ENCODE peak calls at places on chromosome 20, in seven cellular contexts. I is GM23338, W is colonic mucosa, A is Caco-2, V is neuronal stem cell, H is right lobe of liver, D is A673. J is an unnamed sample. For H3K36me3 and H3K27me3, the result is how much of the 10 kb centered on the place peaks cover.

GRCh38 chr20:3042621-3043020 is 801 bp upstream of the GNRH2 start:
- DNase-seq in V (no peak), W (no peak), A (no peak), H (peak), D (no peak), I (peak), J (no peak)

GRCh38 chr20:6599876-6600275 is 167.6 kb upstream of the BMP2 start:
- DNase-seq in I (no peak), A (no peak), W (no peak), D (no peak), H (no peak), V (no peak), J (no peak)

GRCh38 chr20:14715400-14715799 is 378.0 kb upstream of the FLRT3 start:
- DNase-seq in A (no peak), H (no peak), D (no peak), I (peak), W (no peak), V (no peak), J (no peak)

GRCh38 chr20:16040742-16041141 is 532.5 kb downstream of the KIF16B start:
- DNase-seq in A (no peak), W (no peak), V (no peak), D (no peak), H (no peak), I (no peak), J (no peak)

GRCh38 chr20:5550738-5551529 is 199.3 kb upstream of the SHLD1 start:
- DNase-seq in D (no peak), H (no peak), W (no peak), V (no peak), A (no peak), I (no peak), J (peak)

GRCh38 chr20:2145376-2145775 is 43.7 kb downstream of the STK35 start:
- DNase-seq in W (no peak), I (no peak), A (no peak), H (no peak), D (no peak), V (no peak), J (no peak)

GRCh38 chr20:15380770-15381169 is 1043.4 kb upstream of the FLRT3 start:
- DNase-seq in V (no peak), I (no peak), W (no peak), A (no peak), H (no peak), D (no peak), J (no peak)

GRCh38 chr20:7601431-7601830 is 338.8 kb downstream of the HAO1 start:
- DNase-seq in V (no peak), A (no peak), I (no peak), D (no peak), W (no peak), H (no peak), J (no peak)

GRCh38 chr20:34904202-34904621 is 27.8 kb downstream of the ACSS2 start:
- DNase-seq in W (no peak), D (no peak), V (no peak), I (no peak), A (no peak), H (no peak), J (peak)

GRCh38 chr20:5085380-5085779 is 34.4 kb downstream of the PCNA start:
- DNase-seq in A (no peak), H (peak), V (no peak), I (no peak), D (no peak), W (no peak), J (no peak)

GRCh38 chr20:39631557-39631956 is 669.4 kb downstream of the DHX35 start:
- DNase-seq in H (no peak), W (no peak), D (no peak), V (no peak), A (no peak), I (no peak), J (no peak)

GRCh38 chr20:47317127-47317895 is 39.2 kb downstream of the ZMYND8 start:
- DNase-seq in A (no peak), I (peak), H (peak), W (peak), V (no peak), D (peak), J (peak)

GRCh38 chr20:3753098-3753497 is 14.5 kb downstream of the ADISSP start:
- DNase-seq in W (peak), D (peak), H (no peak), I (peak), A (peak), V (peak), J (peak)

GRCh38 chr20:38825901-38826625 is 20.6 kb downstream of the PPP1R16B start:
- DNase-seq in H (no peak), V (peak), A (peak), I (peak), D (peak), W (no peak), J (no peak)

GRCh38 chr20:36754656-36755222 is 8.8 kb upstream of the NDRG3 start:
- DNase-seq in W (peak), I (peak), H (no peak), D (peak), A (peak), V (peak), J (peak)

GRCh38 chr20:48630342-48631075 is 197.3 kb downstream of the PREX1 start:
- DNase-seq in W (no peak), V (no peak), D (no peak), H (no peak), I (peak), A (no peak), J (no peak)

GRCh38 chr20:35866446-35867202 is 87.7 kb downstream of the SCAND1 start:
- DNase-seq in W (no peak), D (no peak), H (no peak), V (no peak), A (no peak), I (no peak), J (no peak)

GRCh38 chr20:61842011-61842410 is 223.7 kb downstream of the TAF4 start:
- DNase-seq in W (no peak), I (no peak), H (peak), A (no peak), V (no peak), D (no peak), J (no peak)

GRCh38 chr20:6162239-6162638 is 39.4 kb upstream of the FERMT1 start:
- DNase-seq in W (no peak), I (no peak), A (no peak), H (peak), D (no peak), V (no peak), J (no peak)

GRCh38 chr20:721876-722275 is 46.3 kb upstream of the SCRT2 start:
- DNase-seq in H (no peak), I (no peak), W (no peak), V (no peak), D (no peak), A (no peak), J (no peak)

GRCh38 chr20:6735913-6736845 is 31.3 kb upstream of the BMP2 start:
- DNase-seq in A (peak), I (peak), H (no peak), W (no peak), V (no peak), D (no peak), J (peak)

GRCh38 chr20:57208198-57208597 is 58.2 kb downstream of the BMP7 start:
- DNase-seq in D (no peak), A (no peak), H (no peak), W (no peak), I (no peak), V (no peak), J (no peak)

GRCh38 chr20:58996226-58996611 is 10.8 kb downstream of the CTSZ start:
- DNase-seq in I (no peak), W (no peak), D (no peak), H (no peak), A (no peak), V (no peak), J (no peak)
- H3K36me3 ChIP-seq in I (under half), W (under half), D (under half), H (under half), A (under half), V (half or more), J (under half)

DNA sequence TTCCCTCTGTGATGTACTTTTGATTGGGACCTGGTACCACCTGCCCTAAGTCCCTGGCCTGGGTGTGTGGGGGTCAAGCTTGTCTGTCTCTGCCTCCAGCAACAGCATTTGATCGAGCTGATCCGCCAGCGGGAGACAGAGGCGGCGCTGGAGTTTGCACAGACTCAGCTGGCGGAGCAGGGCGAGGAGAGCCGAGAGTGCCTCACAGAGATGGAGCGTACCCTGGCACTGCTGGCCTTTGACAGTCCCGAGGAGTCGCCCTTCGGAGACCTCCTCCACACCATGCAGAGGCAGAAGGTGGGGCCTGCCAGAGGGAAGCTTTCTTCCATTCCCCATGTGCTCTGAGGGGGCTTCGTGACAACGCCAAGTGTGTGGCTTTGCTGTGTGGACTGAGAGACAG is 5.4 kb downstream of the GID8 start:
- DNase-seq in V (no peak), H (no peak), D (no peak), W (no peak), A (no peak), I (no peak), J (no peak)
- H3K27me3 ChIP-seq in V (under half), H (under half), D (under half), W (under half), A (under half), I (under half), J (under half)

DNA sequence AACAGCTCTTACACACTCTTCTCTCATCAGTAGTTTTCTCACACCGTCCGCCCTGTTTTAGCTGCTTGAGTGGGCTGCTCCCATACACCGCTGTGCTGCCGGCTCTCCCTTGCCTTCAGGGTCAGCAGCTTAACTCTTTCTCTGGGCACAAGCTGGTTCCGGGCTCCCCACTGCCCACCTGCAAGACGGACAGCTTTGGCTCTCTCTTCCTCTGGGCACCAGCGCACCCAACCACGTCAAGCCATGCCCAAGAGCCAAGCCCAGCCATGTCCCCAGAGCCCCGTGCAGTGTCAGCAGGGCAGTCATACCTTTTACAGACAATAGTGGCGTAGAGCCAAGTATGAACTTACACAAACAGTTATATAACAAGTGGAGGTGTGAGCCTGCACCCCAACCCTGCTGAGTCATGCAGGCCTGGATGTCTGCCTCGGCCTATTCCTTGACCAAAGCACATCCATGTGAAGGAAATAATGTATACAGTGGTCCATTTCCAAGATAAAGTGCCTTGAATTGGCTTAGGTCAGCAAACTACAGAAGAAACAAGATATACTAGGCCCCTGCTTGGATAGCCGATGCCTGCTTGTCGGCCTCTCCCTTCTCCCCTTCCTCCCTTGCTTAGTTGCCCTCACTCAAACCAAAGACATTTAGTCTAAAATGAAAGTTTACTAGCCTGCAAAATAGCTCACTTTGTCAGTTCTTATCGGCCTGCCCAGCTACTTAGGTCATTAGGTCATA is 89.3 kb downstream of the JPH2 start:
- DNase-seq in D (no peak), H (no peak), A (no peak), V (no peak), I (no peak), W (no peak), J (no peak)
- H3K36me3 ChIP-seq in D (under half), H (under half), A (under half), V (under half), I (under half), W (under half), J (under half)

GRCh38 chr20:25083141-25083772 is 1.3 kb upstream of the VSX1 start:
- DNase-seq in A (no peak), D (no peak), H (no peak), W (no peak), V (no peak), I (peak), J (no peak)

GRCh38 chr20:25082498-25082873 is 545 bp upstream of the VSX1 start:
- DNase-seq in V (no peak), W (no peak), H (no peak), A (no peak), D (no peak), I (no peak), J (no peak)

GRCh38 chr20:25084616-25085187 is 2.8 kb upstream of the VSX1 start:
- DNase-seq in V (no peak), W (no peak), H (no peak), D (no peak), I (peak), A (no peak), J (no peak)

GRCh38 chr20:25085756-25086495 is 4.0 kb upstream of the VSX1 start:
- DNase-seq in V (no peak), I (no peak), D (no peak), H (no peak), A (no peak), W (no peak), J (no peak)

GRCh38 chr20:25083773-25084615 is 2.1 kb upstream of the VSX1 start:
- DNase-seq in I (peak), A (no peak), D (no peak), W (no peak), H (no peak), V (no peak), J (no peak)
- H3K27me3 ChIP-seq in I (half or more), A (under half), D (half or more), W (half or more), H (under half), V (half or more), J (under half)

GRCh38 chr20:53602661-53603060 is 9.0 kb upstream of the ZNF217 start:
- DNase-seq in V (no peak), H (no peak), A (no peak), I (no peak), D (no peak), W (no peak), J (no peak)
- H3K36me3 ChIP-seq in V (under half), H (under half), A (under half), I (under half), D (under half), W (under half), J (under half)

DNA sequence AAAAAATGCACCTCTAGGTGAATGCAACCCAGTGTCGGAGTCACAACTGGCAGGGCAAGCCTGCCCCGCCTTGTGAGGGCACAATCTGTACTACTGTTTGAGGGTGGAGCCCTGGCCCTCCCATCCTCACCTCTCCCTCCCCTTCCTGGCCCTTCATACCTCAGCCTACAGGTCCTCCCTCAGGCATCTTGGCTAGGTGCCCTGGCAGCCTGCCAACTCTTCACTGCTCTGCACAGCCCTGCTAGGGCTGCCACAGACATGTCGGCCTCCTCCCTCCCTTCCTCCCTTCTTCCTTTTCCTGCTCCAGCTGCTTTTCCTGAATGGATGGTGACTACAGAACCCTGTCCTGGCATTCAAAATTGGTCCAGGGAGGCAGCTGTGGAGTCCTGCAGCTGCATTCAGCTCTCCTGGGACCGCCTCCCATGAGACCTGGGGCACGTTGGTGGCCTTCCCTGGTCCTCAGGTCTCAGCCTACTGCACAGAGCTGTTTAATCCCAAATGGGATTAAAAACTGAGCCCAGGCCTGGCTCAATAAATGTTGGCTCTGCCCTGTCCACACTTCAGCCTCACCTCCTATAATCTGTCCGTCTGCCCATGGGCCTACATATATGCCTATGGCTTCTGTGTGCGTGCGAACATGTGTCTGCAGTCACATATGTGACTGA is 52.7 kb downstream of the CDH22 start:
- DNase-seq in D (peak), H (peak), W (peak), A (no peak), I (no peak), V (no peak), J (peak)
- H3K27me3 ChIP-seq in D (under half), H (under half), W (under half), A (under half), I (under half), V (under half), J (under half)

DNA sequence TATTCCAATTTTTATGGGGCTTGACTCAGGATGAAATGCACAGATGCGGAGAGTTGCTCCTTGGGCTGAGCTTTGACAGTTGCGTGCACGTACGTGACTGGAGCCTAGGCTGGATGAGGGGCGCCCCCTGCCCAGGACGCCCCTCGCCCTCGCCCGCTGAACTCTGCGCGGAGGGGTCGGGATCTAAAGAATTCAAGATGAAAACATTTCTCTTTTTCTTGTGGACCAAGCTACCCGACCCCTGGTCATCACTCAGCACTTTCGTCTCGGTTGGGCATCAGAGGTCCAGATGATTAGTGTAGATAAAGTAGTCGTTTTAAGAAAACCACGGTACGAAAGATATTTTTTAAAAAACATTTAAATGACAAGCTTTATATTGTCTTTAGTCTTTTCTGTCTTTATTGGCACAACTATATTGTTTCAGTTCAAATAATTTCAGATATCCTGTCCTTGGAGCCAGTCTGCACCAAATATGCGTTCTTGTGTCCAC is 745 bp downstream of the DTD1 start:
- DNase-seq in D (no peak), W (no peak), A (peak), I (peak), V (no peak), H (no peak), J (no peak)
- H3K36me3 ChIP-seq in D (under half), W (under half), A (under half), I (under half), V (under half), H (under half), J (under half)

DNA sequence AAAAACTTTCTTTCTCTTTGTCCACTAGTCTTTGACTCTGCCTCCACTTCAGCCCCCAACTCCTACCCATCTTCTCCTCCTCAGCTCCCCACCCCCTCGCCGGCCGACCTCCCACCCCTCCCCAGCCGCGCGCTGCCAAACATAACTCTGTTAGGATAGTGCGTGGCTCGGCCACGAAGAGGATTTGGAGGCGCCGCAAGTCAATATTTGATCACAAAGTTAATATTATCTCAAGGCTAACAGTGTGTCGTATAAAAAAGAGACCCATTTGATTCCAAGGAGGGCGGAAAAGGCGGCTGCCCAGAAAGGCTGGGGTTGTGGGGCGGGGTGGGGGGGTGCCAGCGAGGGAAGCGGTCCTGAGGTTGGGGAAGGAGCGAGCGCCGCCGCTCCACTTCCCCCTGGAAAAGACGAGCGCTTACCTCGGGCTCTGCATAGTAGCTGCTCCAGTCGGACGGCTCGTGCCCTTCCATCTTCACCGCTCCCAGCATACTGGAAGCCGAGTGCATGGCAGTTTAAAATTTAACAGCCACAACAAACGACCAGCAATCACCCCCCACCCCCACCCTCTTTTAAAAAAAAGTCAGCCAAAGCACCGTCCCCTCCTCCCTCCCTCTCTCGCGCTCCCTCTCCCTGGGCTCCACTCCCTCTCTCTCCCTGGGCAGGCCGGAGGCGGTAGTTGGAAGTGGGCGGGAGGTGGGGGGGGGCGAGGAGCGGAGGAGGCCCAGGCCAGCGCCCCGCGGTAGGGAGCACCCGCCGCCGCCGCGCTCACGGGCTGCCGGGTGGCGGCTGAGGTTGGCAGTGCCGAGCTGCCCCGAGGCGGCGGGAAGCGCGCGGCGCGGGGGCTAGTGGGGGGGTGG is at the start of gene FOXA2:
- DNase-seq in A (peak), D (no peak), I (peak), V (no peak), W (peak), H (peak), J (peak)
- H3K27me3 ChIP-seq in A (under half), D (half or more), I (half or more), V (half or more), W (under half), H (under half), J (under half)

DNA sequence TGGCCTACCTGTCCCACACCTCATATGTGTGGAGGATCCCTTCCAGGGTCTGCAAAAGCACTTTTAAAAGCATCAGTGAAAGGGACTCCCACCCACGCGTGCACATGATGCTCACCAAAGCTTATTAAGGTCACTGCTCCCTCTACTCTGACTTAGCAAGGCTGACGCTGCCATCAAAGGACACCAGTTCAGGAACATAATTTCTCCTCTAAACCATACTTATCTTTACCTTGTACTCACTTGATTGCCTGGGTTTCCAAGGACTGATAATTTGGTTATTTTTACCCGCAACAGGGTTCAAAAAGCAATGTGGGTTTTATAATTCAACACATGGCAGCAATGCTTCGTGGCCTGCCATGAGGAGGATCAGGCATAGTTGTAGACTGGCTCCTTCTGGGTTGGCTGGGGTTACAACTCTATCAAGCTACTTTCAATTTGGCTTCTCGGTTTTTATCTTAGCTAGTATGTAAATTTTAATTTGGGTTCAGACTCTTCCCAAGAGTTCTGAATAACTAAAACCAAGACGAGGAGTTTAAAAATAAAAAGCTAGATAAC is 52.2 kb upstream of the EMILIN3 start:
- DNase-seq in I (no peak), D (no peak), H (no peak), W (no peak), A (no peak), V (no peak), J (no peak)
- H3K36me3 ChIP-seq in I (half or more), D (half or more), H (under half), W (under half), A (under half), V (half or more), J (under half)